ENCODE peak calls at places on chromosome 5, in five cellular contexts. E is AG04450; T is stimulated activated CD4-positive, alpha-beta T cell treated with anti-CD3 and anti-CD28 coated beads, Interleukin-2, amount 100 ng/mL, for 24 hours; X is neural crest cell; K is HS-27A. L is an unnamed sample.
A peak's percentile ranks its signal among the peaks of the same experiment; 100 is the strongest.

GRCh38 chr5:83964235-83964634 is 243.6 kb upstream of the HAPLN1 start:
- DNase-seq in T (no peak), X (no peak), E (no peak), K (no peak), L (no peak)

GRCh38 chr5:156411131-156411727 is 84.3 kb downstream of the SGCD start:
- DNase-seq in T (no peak), X (no peak), K (no peak), E (peak; percentile 21), L (no peak)

GRCh38 chr5:151805414-151806225 is 33.9 kb downstream of the G3BP1 start:
- DNase-seq in K (no peak), T (no peak), E (no peak), X (no peak), L (no peak)

GRCh38 chr5:154308457-154309360 is 118.2 kb downstream of the GALNT10 start:
- DNase-seq in E (no peak), X (no peak), K (no peak), T (no peak), L (no peak)

GRCh38 chr5:90022002-90022710 is 387.4 kb downstream of the CETN3 start:
- DNase-seq in T (no peak), X (no peak), K (no peak), E (no peak), L (no peak)

GRCh38 chr5:137845472-137845871 is 22.2 kb upstream of the MYOT start:
- DNase-seq in K (no peak), E (no peak), X (no peak), T (no peak), L (no peak)

GRCh38 chr5:131262953-131263541 is 806 bp upstream of the CDC42SE2 start:
- DNase-seq in E (no peak), K (no peak), X (no peak), T (no peak), L (no peak)

GRCh38 chr5:14928661-14929060 is 57.1 kb upstream of the ANKH start:
- DNase-seq in E (no peak), X (no peak), K (no peak), T (no peak), L (no peak)

GRCh38 chr5:44334622-44335021 is 54.6 kb downstream of the FGF10 start:
- DNase-seq in K (no peak), T (no peak), X (no peak), E (no peak), L (no peak)

GRCh38 chr5:110651507-110651906 is 75.0 kb downstream of the TMEM232 start:
- DNase-seq in T (no peak), X (no peak), K (peak; percentile 7), E (no peak), L (no peak)

GRCh38 chr5:178330791-178331404 is 98.3 kb upstream of the PHYKPL start:
- DNase-seq in X (no peak), T (no peak), E (no peak), K (no peak), L (no peak)

GRCh38 chr5:131270809-131271208 is 7.0 kb downstream of the CDC42SE2 start:
- DNase-seq in E (no peak), T (no peak), X (no peak), K (no peak), L (no peak)

GRCh38 chr5:123814796-123815479 is 303.0 kb downstream of the CSNK1G3 start:
- DNase-seq in K (no peak), E (no peak), X (no peak), T (no peak), L (no peak)

GRCh38 chr5:9231842-9232241 is 314.0 kb downstream of the SEMA5A start:
- DNase-seq in T (no peak), K (no peak), E (no peak), X (no peak), L (no peak)

GRCh38 chr5:40221796-40222195 is 457.9 kb upstream of the PTGER4 start:
- DNase-seq in X (no peak), T (no peak), K (peak; percentile 84), E (no peak), L (no peak)

GRCh38 chr5:93607367-93608258 is 24.6 kb downstream of the NR2F1 start:
- DNase-seq in X (no peak), K (no peak), E (no peak), T (no peak), L (no peak)

GRCh38 chr5:156783092-156783491 is 67.0 kb upstream of the PPP1R2B start:
- DNase-seq in X (no peak), T (no peak), E (no peak), K (no peak), L (no peak)

GRCh38 chr5:143161893-143162520 is 241.5 kb downstream of the NR3C1 start:
- DNase-seq in X (no peak), K (no peak), T (no peak), E (no peak), L (no peak)

GRCh38 chr5:148384389-148384756 is 615 bp downstream of the FBXO38 start:
- DNase-seq in E (no peak), X (no peak), T (peak; percentile 10), K (no peak), L (no peak)

GRCh38 chr5:127865273-127865672 is 162.1 kb downstream of the CCDC192 start:
- DNase-seq in E (no peak), T (no peak), X (no peak), K (no peak), L (no peak)

GRCh38 chr5:54794437-54794970 is 190.9 kb downstream of the ESM1 start:
- DNase-seq in X (no peak), T (no peak), E (no peak), K (no peak), L (no peak)

GRCh38 chr5:181223729-181224389 is 778 bp downstream of the TRIM41 start:
- DNase-seq in T (peak; percentile 64), E (no peak), X (peak; percentile 64), K (no peak), L (no peak)

GRCh38 chr5:81233080-81233634 is at the start of gene CKMT2:
- DNase-seq in T (peak; percentile 7), K (no peak), E (no peak), X (peak; percentile 42), L (no peak)

GRCh38 chr5:145189786-145190185 is 645.4 kb downstream of the PRELID2 start:
- DNase-seq in X (no peak), T (no peak), E (no peak), K (no peak), L (no peak)

GRCh38 chr5:131393498-131393968 is 129.7 kb downstream of the CDC42SE2 start:
- DNase-seq in E (no peak), X (no peak), K (no peak), T (no peak), L (no peak)

GRCh38 chr5:114305402-114306207 is 56.3 kb upstream of the KCNN2 start:
- DNase-seq in E (peak; percentile 30), T (no peak), K (no peak), X (no peak), L (no peak)

GRCh38 chr5:98755406-98755805 is 18.1 kb upstream of the RGMB start:
- DNase-seq in X (no peak), E (no peak), K (no peak), T (no peak), L (no peak)

GRCh38 chr5:89374818-89375521 is 492.0 kb upstream of the MEF2C start:
- DNase-seq in T (no peak), E (no peak), K (no peak), X (no peak), L (no peak)

GRCh38 chr5:14397717-14398116 is 183.9 kb upstream of the OTULINL start:
- DNase-seq in X (no peak), T (no peak), E (peak; percentile 53), K (peak; percentile 27), L (no peak)

L was measured in NK-92 treated with Interleukin-12 subunit alpha and Interleukin-12 subunit beta, amount 100 ng/mL, for 24 hours.